ENCODE peak calls at places on chromosomes 12 and 14, in four cellular contexts. One of them, this sample, is unnamed.

GRCh38 chr12:9364224-9365176 is 156.3 kb upstream of the PZP start:
- DNase-seq in GM12878: peak; percentile 98
- DNase-seq in HepG2: peak; percentile 46
- DNase-seq in H1: peak; percentile 44
- DNase-seq in this sample: peak; percentile 93

GRCh38 chr12:93290391-93290790 is 87.3 kb upstream of the NUDT4 start:
- DNase-seq in HepG2: no peak
- DNase-seq in GM12878: no peak
- DNase-seq in H1: no peak
- DNase-seq in this sample: no peak

GRCh38 chr12:50563434-50563787 is 58.6 kb downstream of the DIP2B start:
- DNase-seq in GM12878: no peak
- DNase-seq in H1: no peak
- DNase-seq in HepG2: no peak
- DNase-seq in this sample: no peak

GRCh38 chr14:95258156-95258555 is 61.6 kb downstream of the CLMN start:
- DNase-seq in HepG2: no peak
- DNase-seq in GM12878: no peak
- DNase-seq in H1: no peak
- DNase-seq in this sample: no peak

GRCh38 chr12:108394196-108394595 is 55.1 kb upstream of the CMKLR1 start:
- DNase-seq in HepG2: no peak
- DNase-seq in GM12878: no peak
- DNase-seq in H1: no peak
- DNase-seq in this sample: no peak

GRCh38 chr12:97573901-97574300 is 111.3 kb downstream of the RMST start:
- DNase-seq in GM12878: no peak
- DNase-seq in H1: no peak
- DNase-seq in HepG2: no peak
- DNase-seq in this sample: no peak

GRCh38 chr14:78725086-78725485 is 554.9 kb downstream of the NRXN3 start:
- DNase-seq in GM12878: no peak
- DNase-seq in H1: no peak
- DNase-seq in HepG2: no peak
- DNase-seq in this sample: no peak

GRCh38 chr12:132557969-132558856 is 52.2 kb downstream of the LRCOL1 start:
- DNase-seq in H1: no peak
- DNase-seq in HepG2: peak; percentile 30
- DNase-seq in GM12878: no peak
- DNase-seq in this sample: no peak

GRCh38 chr14:100138082-100138787 is 21.2 kb downstream of the DEGS2 start:
- DNase-seq in GM12878: no peak
- DNase-seq in HepG2: no peak
- DNase-seq in H1: no peak
- DNase-seq in this sample: no peak

GRCh38 chr14:106039400-106039799 is 513.0 kb downstream of the TMEM121 start:
- DNase-seq in GM12878: no peak
- DNase-seq in H1: no peak
- DNase-seq in HepG2: no peak
- DNase-seq in this sample: no peak

GRCh38 chr12:67671892-67672291 is 23.3 kb downstream of the DYRK2 start:
- DNase-seq in H1: no peak
- DNase-seq in GM12878: no peak
- DNase-seq in HepG2: no peak
- DNase-seq in this sample: no peak

GRCh38 chr12:124451016-124451415 is 116.4 kb downstream of the NCOR2 start:
- DNase-seq in HepG2: no peak
- DNase-seq in GM12878: no peak
- DNase-seq in H1: no peak
- DNase-seq in this sample: no peak

GRCh38 chr14:88848571-88848970 is 24.1 kb downstream of the TTC8 start:
- DNase-seq in GM12878: no peak
- DNase-seq in HepG2: no peak
- DNase-seq in H1: no peak
- DNase-seq in this sample: no peak

GRCh38 chr12:109728921-109729836 is 15.6 kb downstream of the FAM222A start:
- DNase-seq in HepG2: no peak
- DNase-seq in GM12878: no peak
- DNase-seq in H1: no peak
- DNase-seq in this sample: no peak

GRCh38 chr14:29442720-29443119 is 484.9 kb downstream of the PRKD1 start:
- DNase-seq in H1: no peak
- DNase-seq in HepG2: no peak
- DNase-seq in GM12878: no peak
- DNase-seq in this sample: no peak

GRCh38 chr14:102481791-102482238 is 27.8 kb downstream of the ANKRD9 start:
- DNase-seq in GM12878: no peak
- DNase-seq in HepG2: peak; percentile 91
- DNase-seq in H1: no peak
- DNase-seq in this sample: no peak

DNA sequence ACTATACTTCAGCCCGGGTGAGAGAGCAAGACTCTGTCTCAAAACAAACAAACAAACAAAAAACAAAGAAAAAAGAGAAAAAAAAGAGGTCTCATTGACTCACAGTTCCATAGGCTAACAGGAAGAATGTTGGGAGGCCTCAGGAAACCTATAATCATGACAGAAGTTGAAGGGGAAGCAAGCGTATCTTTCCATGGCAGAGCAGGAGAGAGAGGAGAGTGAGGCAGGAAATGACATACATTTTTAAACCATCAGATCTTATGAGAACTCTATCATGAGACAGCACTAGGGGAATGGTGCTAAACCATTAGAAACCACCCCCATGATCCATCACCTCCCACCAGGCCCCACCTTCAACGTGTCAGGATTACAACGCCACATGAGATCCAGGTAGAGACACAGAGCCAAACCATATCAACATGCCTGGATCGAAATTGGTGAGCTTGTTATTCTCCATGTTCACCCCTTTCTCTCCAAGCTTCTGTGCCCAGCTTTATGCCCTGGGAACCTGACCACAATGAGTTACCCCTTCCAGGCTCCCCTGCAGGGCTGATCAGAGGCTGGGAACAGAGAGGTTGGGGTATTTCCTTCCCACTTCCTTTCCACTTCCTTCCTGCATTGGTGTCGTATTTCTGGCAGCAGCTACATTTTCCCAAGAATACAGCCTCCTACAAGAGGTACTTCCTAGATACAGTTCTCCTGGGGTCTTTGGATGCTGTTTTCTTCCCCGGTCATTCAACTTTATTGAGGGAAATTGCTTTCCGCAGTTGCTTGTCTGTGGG is 219.3 kb upstream of the FLRT2 start:
- DNase-seq in GM12878: no peak
- DNase-seq in H1: no peak
- DNase-seq in HepG2: no peak
- DNase-seq in this sample: no peak
- TF ChIP-seq SUZ12 in GM12878: no peak
- TF ChIP-seq SUZ12 in H1: no peak
- TF ChIP-seq SUZ12 in HepG2: no peak
- TF ChIP-seq SUZ12 in this sample: no peak

DNA sequence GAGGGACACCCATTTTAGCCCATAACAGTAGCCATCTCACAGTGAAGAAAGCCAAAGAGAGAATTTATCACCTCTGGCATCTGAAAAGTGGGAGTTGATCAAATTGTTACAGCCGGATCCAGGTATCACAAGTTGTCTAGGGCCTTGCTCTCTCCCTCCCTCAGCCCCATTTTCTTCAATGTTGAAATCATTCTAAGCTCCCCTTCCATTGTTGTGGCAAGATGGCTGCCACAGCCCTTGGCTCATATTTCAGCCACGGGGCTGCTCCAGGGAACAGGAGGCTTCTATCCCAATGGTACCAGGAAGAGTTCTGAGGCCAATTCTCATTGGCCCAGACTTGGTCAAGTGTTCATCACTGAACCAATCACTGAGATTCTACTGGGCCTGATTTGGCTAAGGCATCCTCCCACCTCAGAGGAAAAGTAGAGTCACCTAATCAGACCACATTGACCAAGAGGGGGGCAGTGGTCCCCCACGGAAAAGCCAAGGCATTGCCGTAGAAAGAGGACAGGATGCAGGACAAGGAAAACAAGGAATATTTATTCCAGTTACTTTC is 106.2 kb downstream of the GPATCH2L start:
- DNase-seq in GM12878: no peak
- DNase-seq in HepG2: no peak
- DNase-seq in H1: no peak
- DNase-seq in this sample: no peak
- TF ChIP-seq ZNF274 in GM12878: no peak
- TF ChIP-seq ZNF274 in HepG2: no peak
- TF ChIP-seq ZNF274 in H1: no peak
- TF ChIP-seq ZNF274 in this sample: no peak

GRCh38 chr14:82341386-82341785 is 807.7 kb upstream of the SEL1L start:
- DNase-seq in HepG2: no peak
- DNase-seq in H1: no peak
- DNase-seq in GM12878: no peak
- DNase-seq in this sample: no peak

GRCh38 chr14:82345149-82345548 is 811.5 kb upstream of the SEL1L start:
- DNase-seq in HepG2: no peak
- DNase-seq in H1: no peak
- DNase-seq in GM12878: no peak
- DNase-seq in this sample: no peak

DNA sequence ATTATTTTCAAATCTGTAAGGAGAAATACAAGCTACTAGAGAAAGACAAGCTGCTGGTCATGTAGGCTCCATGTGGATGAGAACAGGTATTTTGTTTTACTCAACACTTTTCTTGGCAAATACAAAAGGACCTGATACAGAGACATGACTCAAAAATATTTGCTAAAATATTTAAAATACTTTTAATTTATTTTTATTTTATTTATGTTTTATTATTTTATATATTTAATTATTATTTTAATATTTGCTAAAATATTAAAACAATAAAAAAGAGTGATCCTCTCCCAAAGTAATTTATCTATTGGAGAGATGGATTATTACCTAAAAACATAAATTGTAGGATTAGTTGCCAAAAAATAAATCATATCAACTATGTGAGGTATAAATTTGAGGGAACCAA is 808.9 kb upstream of the SEL1L start:
- DNase-seq in H1: no peak
- DNase-seq in HepG2: no peak
- DNase-seq in GM12878: no peak
- DNase-seq in this sample: no peak
- TF ChIP-seq SUZ12 in H1: no peak
- TF ChIP-seq SUZ12 in HepG2: no peak
- TF ChIP-seq SUZ12 in GM12878: no peak
- TF ChIP-seq SUZ12 in this sample: no peak

GRCh38 chr14:66804141-66804540 is 296.2 kb downstream of the GPHN start:
- DNase-seq in GM12878: no peak
- DNase-seq in H1: no peak
- DNase-seq in HepG2: no peak
- DNase-seq in this sample: no peak

DNA sequence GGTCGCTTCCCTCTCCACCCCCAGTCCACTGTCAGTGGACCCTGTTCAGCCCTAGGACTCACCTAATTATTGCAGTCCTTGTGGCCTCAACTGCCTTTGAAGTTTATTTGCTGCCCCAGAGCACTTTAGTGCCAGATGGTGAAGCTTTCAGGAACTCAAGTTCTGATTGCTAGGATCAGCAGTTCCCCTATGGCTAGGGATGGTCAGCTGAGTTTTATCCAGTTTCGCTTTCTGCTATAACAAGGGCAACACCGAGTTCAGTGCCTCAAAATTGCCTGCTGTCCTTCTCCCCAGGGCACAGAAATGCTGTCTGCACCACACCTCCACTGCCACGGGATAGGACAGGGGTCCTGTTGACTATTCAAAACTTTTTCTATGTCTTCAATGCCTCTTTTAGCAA is 295.0 kb downstream of the GPHN start:
- DNase-seq in HepG2: no peak
- DNase-seq in H1: no peak
- DNase-seq in GM12878: no peak
- DNase-seq in this sample: no peak
- TF ChIP-seq ZNF274 in HepG2: no peak
- TF ChIP-seq ZNF274 in H1: no peak
- TF ChIP-seq ZNF274 in GM12878: no peak
- TF ChIP-seq ZNF274 in this sample: no peak